ENCODE peak calls at places on chromosomes 16 and 17, in eight cellular contexts. Z is cerebellum; F is T47D; P is CD4-positive, CD25-positive, alpha-beta regulatory T cell; M is NCI-H1694; N is stimulated activated CD8-positive, alpha-beta memory T cell treated with anti-CD3 and anti-CD28 coated beads, Interleukin-12 subunit alpha, Interleukin-12 subunit beta, amount 100 ng/mL, for 4 hours; T is AG08395; R is central memory CD8-positive, alpha-beta T cell. X is an unnamed sample.
A peak's percentile ranks its signal among the peaks of the same experiment; 100 is the strongest.

GRCh38 chr16:85995591-85996461 is 96.9 kb downstream of the IRF8 start:
- DNase-seq in Z (no peak), F (no peak), P (no peak), M (no peak), N (no peak), T (no peak), R (no peak), X (peak; percentile 70)

GRCh38 chr17:66348605-66349165 is 46.3 kb downstream of the PRKCA start:
- DNase-seq in Z (no peak), F (no peak), P (no peak), M (no peak), N (no peak), T (peak; percentile 68), R (no peak), X (no peak)

GRCh38 chr17:63679214-63679613 is 20.7 kb downstream of the LIMD2 start:
- DNase-seq in Z (no peak), F (no peak), P (no peak), M (no peak), N (no peak), T (no peak), R (no peak), X (no peak)

GRCh38 chr17:15298176-15298575 is 33.0 kb upstream of the PMP22 start:
- DNase-seq in Z (no peak), F (no peak), P (no peak), M (no peak), N (no peak), T (peak; percentile 74), R (no peak), X (no peak)

GRCh38 chr17:70699408-70699807 is 530.1 kb downstream of the KCNJ2 start:
- DNase-seq in Z (no peak), F (no peak), P (no peak), M (no peak), N (no peak), T (no peak), R (no peak), X (no peak)

GRCh38 chr16:51898872-51899271 is 648.1 kb downstream of the TOX3 start:
- DNase-seq in Z (no peak), F (no peak), P (no peak), M (no peak), N (no peak), T (peak; percentile 34), R (no peak), X (no peak)

GRCh38 chr17:2102931-2103398 is 48.1 kb downstream of the HIC1 start:
- DNase-seq in Z (peak; percentile 50), F (no peak), P (no peak), M (no peak), N (no peak), T (peak; percentile 48), R (no peak), X (no peak)

GRCh38 chr17:79664925-79665738 is 54.3 kb upstream of the RBFOX3 start:
- DNase-seq in Z (peak; percentile 73), F (peak; percentile 81), P (no peak), M (peak; percentile 85), N (no peak), T (no peak), R (no peak), X (no peak)

GRCh38 chr16:50884066-50884860 is 142.4 kb downstream of the CYLD start:
- DNase-seq in Z (no peak), F (peak; percentile 4), P (peak; percentile 2), M (no peak), N (no peak), T (no peak), R (no peak), X (no peak)

GRCh38 chr16:84950906-84951305 is 60.4 kb downstream of the ZDHHC7 start:
- DNase-seq in Z (no peak), F (peak; percentile 56), P (no peak), M (no peak), N (no peak), T (no peak), R (no peak), X (no peak)

GRCh38 chr16:75761111-75761510 is 34.8 kb upstream of the CPHXL start:
- DNase-seq in Z (no peak), F (no peak), P (peak; percentile 3), M (no peak), N (no peak), T (no peak), R (no peak), X (no peak)

GRCh38 chr17:35242805-35243458 is at the start of gene SLFN5:
- DNase-seq in Z (peak; percentile 82), F (peak; percentile 94), P (peak; percentile 95), M (no peak), N (peak; percentile 87), T (peak; percentile 97), R (peak; percentile 90), X (peak; percentile 84)

GRCh38 chr17:63523256-63523869 is at the start of gene KCNH6:
- DNase-seq in Z (no peak), F (peak; percentile 33), P (no peak), M (no peak), N (no peak), T (no peak), R (no peak), X (no peak)

GRCh38 chr17:83084621-83085056 is 5.2 kb downstream of the METRNL start:
- DNase-seq in Z (no peak), F (no peak), P (no peak), M (no peak), N (no peak), T (no peak), R (no peak), X (no peak)

GRCh38 chr17:81256616-81257015 is 17.5 kb downstream of the NDUFAF8 start:
- DNase-seq in Z (no peak), F (no peak), P (no peak), M (no peak), N (no peak), T (peak; percentile 63), R (no peak), X (no peak)

GRCh38 chr17:49360796-49361128 is 1.3 kb downstream of the ZNF652 start:
- DNase-seq in Z (no peak), F (no peak), P (no peak), M (no peak), N (no peak), T (peak; percentile 31), R (no peak), X (no peak)

GRCh38 chr17:30093463-30094147 is 23.0 kb upstream of the NSRP1 start:
- DNase-seq in Z (peak; percentile 77), F (peak; percentile 74), P (peak; percentile 47), M (peak; percentile 65), N (no peak), T (peak; percentile 83), R (no peak), X (peak; percentile 56)

GRCh38 chr16:74667215-74667765 is 613 bp upstream of the RFWD3 start:
- DNase-seq in Z (peak; percentile 19), F (peak; percentile 45), P (no peak), M (no peak), N (peak; percentile 7), T (peak; percentile 21), R (no peak), X (peak; percentile 12)

GRCh38 chr17:57524790-57525543 is 220.1 kb downstream of the CCDC182 start:
- DNase-seq in Z (no peak), F (no peak), P (no peak), M (no peak), N (no peak), T (no peak), R (no peak), X (no peak)

GRCh38 chr16:12132290-12132689 is 155.8 kb downstream of the SNX29 start:
- DNase-seq in Z (no peak), F (no peak), P (no peak), M (no peak), N (no peak), T (peak; percentile 50), R (no peak), X (no peak)

GRCh38 chr17:31269597-31269996 is 27.4 kb downstream of the OMG start:
- DNase-seq in Z (no peak), F (peak; percentile 83), P (no peak), M (no peak), N (no peak), T (peak; percentile 92), R (no peak), X (no peak)

GRCh38 chr17:4785311-4786110 is 653 bp downstream of the VMO1 start:
- DNase-seq in Z (no peak), F (no peak), P (no peak), M (no peak), N (no peak), T (no peak), R (no peak), X (no peak)